ENCODE peak calls at places on chromosome 13, in seven cellular contexts. One of them, this sample, is unnamed.

GRCh38 chr13:23372264-23372905 is 61.1 kb downstream of the SACS start:
- DNase-seq in EH: peak
- DNase-seq in upper lobe of left lung: no peak
- DNase-seq in left cardiac atrium: no peak
- DNase-seq in stimulated activated CD8-positive, alpha-beta memory T cell treated with anti-CD3 and anti-CD28 coated beads, Interleukin-15, amount 100 ng/mL, for 1 hour: no peak
- DNase-seq in stimulated activated CD4-positive, alpha-beta T cell treated with anti-CD3 and anti-CD28 coated beads, Interleukin-4, amount 100 ng/mL, for 48 hours: no peak
- DNase-seq in body of pancreas: no peak
- DNase-seq in this sample: no peak

GRCh38 chr13:77492982-77493381 is 42.5 kb upstream of the SCEL start:
- DNase-seq in body of pancreas: no peak
- DNase-seq in EH: peak
- DNase-seq in stimulated activated CD4-positive, alpha-beta T cell treated with anti-CD3 and anti-CD28 coated beads, Interleukin-4, amount 100 ng/mL, for 48 hours: no peak
- DNase-seq in stimulated activated CD8-positive, alpha-beta memory T cell treated with anti-CD3 and anti-CD28 coated beads, Interleukin-15, amount 100 ng/mL, for 1 hour: no peak
- DNase-seq in left cardiac atrium: no peak
- DNase-seq in upper lobe of left lung: no peak
- DNase-seq in this sample: no peak

GRCh38 chr13:98050041-98050466 is 92.8 kb upstream of the FARP1 start:
- DNase-seq in upper lobe of left lung: no peak
- DNase-seq in body of pancreas: no peak
- DNase-seq in stimulated activated CD8-positive, alpha-beta memory T cell treated with anti-CD3 and anti-CD28 coated beads, Interleukin-15, amount 100 ng/mL, for 1 hour: no peak
- DNase-seq in left cardiac atrium: no peak
- DNase-seq in stimulated activated CD4-positive, alpha-beta T cell treated with anti-CD3 and anti-CD28 coated beads, Interleukin-4, amount 100 ng/mL, for 48 hours: no peak
- DNase-seq in EH: peak
- DNase-seq in this sample: no peak

GRCh38 chr13:61045197-61045596 is 370.5 kb downstream of the PCDH20 start:
- DNase-seq in stimulated activated CD8-positive, alpha-beta memory T cell treated with anti-CD3 and anti-CD28 coated beads, Interleukin-15, amount 100 ng/mL, for 1 hour: no peak
- DNase-seq in left cardiac atrium: no peak
- DNase-seq in EH: no peak
- DNase-seq in stimulated activated CD4-positive, alpha-beta T cell treated with anti-CD3 and anti-CD28 coated beads, Interleukin-4, amount 100 ng/mL, for 48 hours: no peak
- DNase-seq in upper lobe of left lung: no peak
- DNase-seq in body of pancreas: no peak
- DNase-seq in this sample: no peak

GRCh38 chr13:53189162-53189561 is 160.5 kb downstream of the OLFM4 start:
- DNase-seq in EH: no peak
- DNase-seq in left cardiac atrium: no peak
- DNase-seq in body of pancreas: no peak
- DNase-seq in stimulated activated CD8-positive, alpha-beta memory T cell treated with anti-CD3 and anti-CD28 coated beads, Interleukin-15, amount 100 ng/mL, for 1 hour: no peak
- DNase-seq in upper lobe of left lung: no peak
- DNase-seq in stimulated activated CD4-positive, alpha-beta T cell treated with anti-CD3 and anti-CD28 coated beads, Interleukin-4, amount 100 ng/mL, for 48 hours: no peak
- DNase-seq in this sample: no peak

GRCh38 chr13:60016229-60016628 is 147.5 kb downstream of the DIAPH3 start:
- DNase-seq in upper lobe of left lung: no peak
- DNase-seq in stimulated activated CD8-positive, alpha-beta memory T cell treated with anti-CD3 and anti-CD28 coated beads, Interleukin-15, amount 100 ng/mL, for 1 hour: no peak
- DNase-seq in body of pancreas: no peak
- DNase-seq in left cardiac atrium: no peak
- DNase-seq in stimulated activated CD4-positive, alpha-beta T cell treated with anti-CD3 and anti-CD28 coated beads, Interleukin-4, amount 100 ng/mL, for 48 hours: no peak
- DNase-seq in EH: no peak
- DNase-seq in this sample: no peak

GRCh38 chr13:30338331-30338851 is 31.0 kb upstream of the KATNAL1 start:
- DNase-seq in body of pancreas: no peak
- DNase-seq in upper lobe of left lung: no peak
- DNase-seq in stimulated activated CD8-positive, alpha-beta memory T cell treated with anti-CD3 and anti-CD28 coated beads, Interleukin-15, amount 100 ng/mL, for 1 hour: no peak
- DNase-seq in stimulated activated CD4-positive, alpha-beta T cell treated with anti-CD3 and anti-CD28 coated beads, Interleukin-4, amount 100 ng/mL, for 48 hours: no peak
- DNase-seq in EH: peak
- DNase-seq in left cardiac atrium: no peak
- DNase-seq in this sample: peak

GRCh38 chr13:31947105-31947504 is 84.5 kb upstream of the FRY start:
- DNase-seq in stimulated activated CD4-positive, alpha-beta T cell treated with anti-CD3 and anti-CD28 coated beads, Interleukin-4, amount 100 ng/mL, for 48 hours: no peak
- DNase-seq in stimulated activated CD8-positive, alpha-beta memory T cell treated with anti-CD3 and anti-CD28 coated beads, Interleukin-15, amount 100 ng/mL, for 1 hour: no peak
- DNase-seq in body of pancreas: no peak
- DNase-seq in left cardiac atrium: no peak
- DNase-seq in EH: peak
- DNase-seq in upper lobe of left lung: no peak
- DNase-seq in this sample: no peak

GRCh38 chr13:103354189-103354588 is 288.0 kb upstream of the SLC10A2 start:
- DNase-seq in EH: no peak
- DNase-seq in upper lobe of left lung: no peak
- DNase-seq in stimulated activated CD8-positive, alpha-beta memory T cell treated with anti-CD3 and anti-CD28 coated beads, Interleukin-15, amount 100 ng/mL, for 1 hour: no peak
- DNase-seq in left cardiac atrium: no peak
- DNase-seq in stimulated activated CD4-positive, alpha-beta T cell treated with anti-CD3 and anti-CD28 coated beads, Interleukin-4, amount 100 ng/mL, for 48 hours: no peak
- DNase-seq in body of pancreas: no peak
- DNase-seq in this sample: no peak

This sample was measured in Peyer's patch.